ENCODE peak calls at places on chromosomes 16 and 17, in six cellular contexts. E, O, H, J, R and S are unnamed samples.

GRCh38 chr16:30179195-30179594 is 4.2 kb upstream of the CORO1A start:
- DNase-seq in H (no peak), E (no peak), R (no peak), J (no peak), O (no peak), S (no peak)

GRCh38 chr17:4903051-4903818 is at the start of gene CHRNE:
- DNase-seq in R (peak), H (no peak), E (peak), J (peak), O (peak), S (peak)

GRCh38 chr17:32330142-32330541 is 11.8 kb downstream of the C17orf75 start:
- DNase-seq in H (no peak), R (no peak), J (no peak), E (no peak), O (no peak), S (no peak)

GRCh38 chr17:78763561-78763960 is 18.5 kb downstream of the CYTH1 start:
- DNase-seq in E (peak), R (no peak), O (no peak), J (no peak), H (no peak), S (no peak)

GRCh38 chr17:6456914-6457687 is 12.8 kb downstream of the PIMREG start:
- DNase-seq in H (no peak), J (peak), O (peak), E (peak), R (peak), S (no peak)

GRCh38 chr17:32769846-32770245 is 107.1 kb downstream of the MYO1D start:
- DNase-seq in J (no peak), R (peak), E (no peak), H (no peak), O (no peak), S (no peak)

GRCh38 chr16:50767197-50767596 is 25.3 kb downstream of the CYLD start:
- DNase-seq in H (no peak), O (no peak), E (no peak), J (no peak), R (no peak), S (no peak)

GRCh38 chr16:72934661-72935403 is 113.1 kb downstream of the ZFHX3 start:
- DNase-seq in H (no peak), E (no peak), O (no peak), J (peak), R (no peak), S (no peak)

GRCh38 chr16:14364386-14365199 is 265.5 kb downstream of the PARN start:
- DNase-seq in E (peak), J (peak), O (no peak), H (no peak), R (peak), S (no peak)

GRCh38 chr16:117381-118365 is 20.8 kb downstream of the NPRL3 start:
- DNase-seq in E (peak), R (peak), J (peak), H (peak), O (peak), S (peak)

GRCh38 chr17:6475411-6475810 is 31.2 kb downstream of the PIMREG start:
- DNase-seq in E (peak), O (no peak), H (no peak), J (no peak), R (no peak), S (no peak)

GRCh38 chr17:45270828-45271418 is 9.0 kb upstream of the SPATA32 start:
- DNase-seq in J (no peak), O (peak), R (no peak), H (no peak), E (no peak), S (peak)

DNA sequence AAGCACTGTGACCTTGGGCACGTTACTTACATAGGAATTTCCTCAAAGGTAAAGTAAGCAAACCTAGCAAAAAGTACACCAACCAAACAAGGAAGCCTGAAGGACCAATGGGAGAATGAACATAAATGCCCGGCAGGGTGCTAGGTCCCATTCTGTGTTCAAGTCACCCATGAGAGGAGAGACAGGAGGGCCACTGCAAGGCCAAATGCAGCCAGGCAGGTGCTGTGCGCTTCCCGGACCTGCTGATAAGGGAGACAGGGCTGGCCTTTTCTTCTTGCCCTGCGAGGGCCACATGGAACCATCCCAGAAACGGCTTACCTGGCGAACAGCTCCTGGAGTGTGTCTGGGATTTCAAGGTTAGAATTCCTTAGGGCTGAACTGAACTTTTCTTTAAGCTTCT is 69.0 kb downstream of the GTF3C1 start:
- DNase-seq in H (no peak), J (no peak), R (no peak), O (no peak), E (no peak), S (no peak)
- H4K91ac ChIP-seq in H (no peak), J (no peak), R (no peak), O (no peak), E (no peak), S (no peak)

DNA sequence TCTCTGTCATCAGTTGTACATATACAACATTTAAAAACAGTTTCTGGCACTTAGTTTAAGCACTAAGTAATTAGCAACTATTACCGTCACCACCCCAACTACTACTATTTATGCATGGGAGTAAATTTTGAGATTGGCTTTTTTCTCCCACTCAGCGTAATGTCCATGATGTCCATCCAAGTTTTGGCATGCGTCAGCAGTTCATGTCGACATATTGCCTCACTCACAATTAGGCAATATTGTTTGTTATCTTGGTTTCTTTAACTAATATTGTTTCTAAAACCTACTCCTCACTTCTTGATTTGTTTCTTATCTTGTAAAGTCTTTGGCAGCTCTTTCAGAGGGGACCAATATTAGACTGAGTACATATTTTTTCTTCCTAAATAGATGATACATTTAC is 131.3 kb downstream of the KCNJ18 start:
- DNase-seq in H (no peak), E (no peak), O (no peak), R (no peak), J (no peak), S (no peak)
- H4K91ac ChIP-seq in H (no peak), E (no peak), O (no peak), R (no peak), J (no peak), S (no peak)

GRCh38 chr17:58097384-58098088 is 14.3 kb downstream of the DYNLL2 start:
- DNase-seq in J (no peak), E (no peak), R (no peak), H (no peak), O (no peak), S (no peak)
- H4K91ac ChIP-seq in J (no peak), E (no peak), R (no peak), H (no peak), O (no peak), S (no peak)

DNA sequence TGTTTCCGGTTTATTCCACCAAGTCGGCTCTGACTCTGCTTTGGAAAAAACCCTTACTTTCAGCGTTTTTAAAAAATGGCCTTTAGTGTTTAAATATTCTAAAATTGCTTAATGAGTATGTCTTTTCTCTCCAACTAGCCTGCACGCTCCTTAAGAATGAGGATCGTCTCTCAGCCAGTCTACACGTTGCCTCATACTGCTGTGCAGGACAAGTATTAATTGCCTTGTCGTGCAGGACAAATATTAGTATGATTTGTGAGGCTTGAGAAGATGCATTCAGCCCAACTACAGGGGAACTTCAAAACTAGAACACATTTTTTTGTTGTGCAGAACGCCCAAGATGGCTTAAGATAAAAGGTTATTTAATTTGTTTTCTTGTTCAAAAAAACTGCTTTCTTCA is 61.2 kb downstream of the MARCHF10 start:
- DNase-seq in O (no peak), R (no peak), E (no peak), H (no peak), J (no peak), S (no peak)
- H4K91ac ChIP-seq in O (no peak), R (no peak), E (no peak), H (no peak), J (no peak), S (no peak)

DNA sequence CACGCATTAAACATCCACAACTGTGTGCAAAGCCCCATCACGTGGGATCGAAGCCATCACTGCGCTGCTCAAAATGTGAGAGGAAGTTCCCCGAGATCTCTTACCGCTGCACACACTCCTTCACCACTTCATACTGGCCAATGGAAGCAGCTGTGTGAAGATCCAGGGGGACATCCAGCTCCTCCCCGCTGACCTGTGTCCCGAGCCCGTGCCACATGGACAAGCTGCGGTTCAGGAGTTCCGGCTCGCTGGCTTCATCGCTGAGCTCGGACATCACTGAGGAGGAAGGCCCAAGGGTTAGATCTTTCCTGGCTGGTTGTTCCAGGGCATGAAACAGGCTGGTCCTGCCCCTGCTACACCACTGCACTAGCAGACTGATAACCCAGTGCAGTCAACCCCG is 4.2 kb downstream of the ANKS3 start:
- DNase-seq in O (no peak), R (no peak), H (no peak), E (no peak), J (no peak), S (no peak)
- H4K91ac ChIP-seq in O (no peak), R (no peak), H (no peak), E (no peak), J (no peak), S (no peak)

GRCh38 chr17:13228711-13229110 is 210.9 kb upstream of the ELAC2 start:
- DNase-seq in J (no peak), H (no peak), O (no peak), R (no peak), E (no peak), S (no peak)
- H4K91ac ChIP-seq in J (no peak), H (no peak), O (no peak), R (no peak), E (no peak), S (no peak)

GRCh38 chr16:15847621-15848175 is 9.1 kb downstream of the MYH11 start:
- DNase-seq in J (no peak), O (no peak), R (no peak), E (no peak), H (no peak), S (no peak)
- H4K91ac ChIP-seq in J (no peak), O (no peak), R (no peak), E (no peak), H (no peak), S (no peak)

DNA sequence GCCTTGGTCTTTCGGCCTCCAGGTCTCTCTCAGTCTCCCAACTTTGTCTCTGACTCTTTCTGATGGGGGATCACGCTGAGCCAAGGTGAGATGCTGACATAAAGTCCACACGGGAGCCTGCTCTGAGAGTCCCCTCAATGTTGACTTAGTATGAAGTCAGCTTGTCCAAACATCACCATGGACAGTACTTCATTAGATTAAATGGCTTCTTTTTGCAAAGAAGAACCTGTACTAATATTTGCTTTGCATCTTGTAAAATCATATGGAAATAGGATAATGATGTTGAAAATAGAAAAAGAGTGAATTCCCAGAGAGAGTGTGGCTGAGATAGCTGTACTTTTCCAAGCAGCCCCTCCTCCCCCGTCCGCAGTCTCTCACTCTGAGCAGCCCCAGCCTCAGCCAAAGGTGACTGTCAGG is 56.7 kb upstream of the SIAH1 start:
- DNase-seq in J (no peak), E (no peak), R (no peak), H (no peak), O (no peak), S (no peak)
- H4K91ac ChIP-seq in J (no peak), E (peak), R (no peak), H (no peak), O (no peak), S (no peak)

GRCh38 chr16:84670063-84670462 is 21.8 kb downstream of the KLHL36 start:
- DNase-seq in J (no peak), H (no peak), E (no peak), R (no peak), O (no peak), S (no peak)
- H4K91ac ChIP-seq in J (peak), H (no peak), E (no peak), R (no peak), O (no peak), S (no peak)